ENCODE peak calls at places on chromosomes 3 and 15, in seven cellular contexts. I is activated CD8-positive, alpha-beta T cell treated with anti-CD3 and anti-CD28 coated beads for 36 hours; G is thoracic aorta; E is gastrocnemius medialis; Q is H9; J is activated B cell treated with CpG ODN at 0.5 μM for 24 hours; F is GM12865. O is an unnamed sample.

GRCh38 chr3:127170794-127171193 is 22.1 kb upstream of the PRR23E start:
- DNase-seq in G (no peak), Q (peak), E (no peak), I (no peak), J (no peak), F (no peak), O (no peak)

GRCh38 chr3:181615666-181616065 is 96.1 kb upstream of the SOX2 start:
- DNase-seq in J (no peak), F (no peak), I (no peak), E (no peak), Q (no peak), G (no peak), O (no peak)

GRCh38 chr3:194487289-194488006 is 646 bp upstream of the ATP13A3 start:
- DNase-seq in F (peak), E (no peak), Q (peak), G (peak), J (peak), I (peak), O (peak)

GRCh38 chr15:42577514-42578031 is 2.2 kb downstream of the STARD9 start:
- DNase-seq in G (no peak), I (no peak), F (peak), Q (no peak), E (peak), J (no peak), O (peak)

GRCh38 chr3:47427866-47428265 is 47.0 kb downstream of the PTPN23 start:
- DNase-seq in J (no peak), F (no peak), E (no peak), I (no peak), Q (peak), G (no peak), O (no peak)

GRCh38 chr15:40310001-40310959 is 2.5 kb upstream of the PLCB2 start:
- DNase-seq in I (peak), F (peak), Q (peak), E (no peak), J (peak), G (no peak), O (peak)

GRCh38 chr3:179880868-179881267 is 155.9 kb downstream of the PEX5L start:
- DNase-seq in Q (no peak), I (no peak), G (no peak), J (no peak), F (no peak), E (no peak), O (no peak)

GRCh38 chr15:100596792-100597191 is 5.2 kb downstream of the LINS1 start:
- DNase-seq in I (peak), E (no peak), J (no peak), Q (no peak), G (peak), F (peak), O (peak)

GRCh38 chr15:48627260-48627969 is 18.1 kb downstream of the FBN1 start:
- DNase-seq in G (no peak), Q (no peak), E (no peak), F (no peak), J (no peak), I (no peak), O (no peak)

GRCh38 chr3:117916839-117917238 is 1117.8 kb downstream of the IGSF11 start:
- DNase-seq in G (no peak), J (no peak), E (no peak), I (no peak), F (no peak), Q (no peak), O (no peak)
- TF ChIP-seq CTCF in G (no peak), J (no peak), E (no peak), I (no peak), F (no peak), Q (no peak), O (no peak)

GRCh38 chr3:4264040-4264439 is 39.1 kb upstream of the SETMAR start:
- DNase-seq in F (no peak), Q (no peak), J (no peak), G (no peak), I (no peak), E (no peak), O (no peak)
- TF ChIP-seq CTCF in F (no peak), Q (no peak), J (no peak), G (no peak), I (no peak), E (no peak), O (no peak)

GRCh38 chr3:28915711-28916481 is 365.0 kb upstream of the RBMS3 start:
- DNase-seq in Q (peak), E (no peak), F (no peak), G (no peak), J (no peak), I (peak), O (no peak)
- TF ChIP-seq CTCF in Q (peak), E (no peak), F (no peak), G (no peak), J (no peak), I (no peak), O (peak)

GRCh38 chr3:20039082-20039764 is 1.0 kb upstream of the KAT2B start:
- DNase-seq in F (peak), J (no peak), Q (no peak), E (no peak), G (no peak), I (no peak), O (no peak)

GRCh38 chr3:20042331-20042730 is 2.1 kb downstream of the KAT2B start:
- DNase-seq in I (no peak), F (no peak), E (no peak), J (no peak), Q (no peak), G (no peak), O (no peak)

GRCh38 chr3:20041197-20041780 is 1.0 kb downstream of the KAT2B start:
- DNase-seq in Q (peak), F (peak), J (peak), E (peak), G (peak), I (peak), O (peak)

GRCh38 chr3:20039765-20040475 is at the start of gene KAT2B:
- DNase-seq in J (peak), E (peak), I (peak), G (no peak), Q (peak), F (peak), O (peak)

GRCh38 chr3:20040476-20041196 is 390 bp downstream of the KAT2B start:
- DNase-seq in F (peak), E (peak), I (peak), G (no peak), J (peak), Q (peak), O (peak)
- TF ChIP-seq CTCF in F (peak), E (peak), I (no peak), G (no peak), J (no peak), Q (peak), O (peak)

GRCh38 chr3:81643721-81644120 is 117.7 kb downstream of the GBE1 start:
- DNase-seq in I (no peak), Q (no peak), G (no peak), F (peak), J (no peak), E (no peak), O (no peak)
- TF ChIP-seq CTCF in I (no peak), Q (peak), G (peak), F (no peak), J (no peak), E (no peak), O (peak)

DNA sequence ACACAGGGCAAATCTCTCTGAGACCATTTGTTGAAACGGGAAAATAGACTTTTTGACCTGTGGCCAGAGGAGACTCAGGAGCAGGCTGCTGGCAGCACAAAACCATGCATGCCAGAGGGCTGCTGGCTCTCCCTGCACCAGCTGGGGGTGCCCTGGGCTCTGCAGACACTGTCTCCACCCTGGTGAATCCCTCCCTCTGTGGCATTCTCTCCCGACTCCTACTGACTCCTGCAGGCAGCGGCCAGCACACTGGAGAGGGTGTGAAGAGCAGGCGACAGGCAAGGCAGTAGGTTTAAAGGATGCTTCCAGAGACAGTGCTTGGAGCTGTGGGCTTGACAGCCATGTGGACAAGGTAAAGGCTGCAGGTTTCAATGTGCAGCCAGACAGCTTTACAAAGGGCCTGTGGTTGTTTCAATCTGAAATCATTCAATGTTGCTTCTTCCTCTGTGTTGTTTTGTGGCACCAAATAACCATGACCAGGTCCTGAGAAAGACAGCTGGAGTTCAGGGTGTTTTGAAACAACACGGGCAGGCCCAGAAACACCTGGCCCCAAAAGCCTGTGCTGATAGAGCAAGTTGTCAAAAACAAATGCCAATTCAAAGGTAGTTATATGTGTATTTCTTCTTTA is 431.0 kb upstream of the ATP10A start:
- DNase-seq in Q (peak), F (no peak), E (no peak), J (no peak), I (no peak), G (no peak), O (no peak)
- TF ChIP-seq CTCF in Q (peak), F (no peak), E (no peak), J (no peak), I (no peak), G (no peak), O (no peak)

GRCh38 chr3:25863560-25863959 is 73.7 kb downstream of the OXSM start:
- DNase-seq in J (no peak), E (no peak), G (no peak), Q (no peak), F (no peak), I (no peak), O (no peak)
- TF ChIP-seq CTCF in J (no peak), E (no peak), G (no peak), Q (peak), F (peak), I (no peak), O (no peak)

O was measured in GM13977.